ENCODE peak calls at places on chromosomes 11 and 22, in eight cellular contexts. S is AG04450; H is iris pigment epithelial cell; F is pancreas; K is GF-D8; I is HCEC 1CT; O is neuronal stem cell; Q is effector CD4-positive, alpha-beta T cell. X is an unnamed sample.

GRCh38 chr11:128330203-128330602 is 257.2 kb downstream of the ETS1 start:
- DNase-seq in S (no peak), H (no peak), F (no peak), K (no peak), I (no peak), O (no peak), Q (no peak), X (no peak)

GRCh38 chr11:118971646-118972045 is at the start of gene FOXR1:
- DNase-seq in S (no peak), H (no peak), F (no peak), K (no peak), I (no peak), O (no peak), Q (no peak), X (no peak)

GRCh38 chr11:1373536-1374214 is 16.1 kb upstream of the BRSK2 start:
- DNase-seq in S (no peak), H (peak; percentile 53), F (peak; percentile 43), K (no peak), I (peak; percentile 22), O (no peak), Q (peak; percentile 1), X (no peak)

GRCh38 chr11:112163875-112164521 is at the start of gene IL18:
- DNase-seq in S (no peak), H (peak; percentile 38), F (peak; percentile 62), K (peak; percentile 98), I (no peak), O (no peak), Q (no peak), X (peak; percentile 70)

GRCh38 chr11:61951484-61952135 is 1.5 kb downstream of the BEST1 start:
- DNase-seq in S (no peak), H (no peak), F (no peak), K (no peak), I (no peak), O (no peak), Q (no peak), X (no peak)

GRCh38 chr22:21702700-21703683 is 32.6 kb downstream of the YPEL1 start:
- DNase-seq in S (no peak), H (no peak), F (peak; percentile 70), K (no peak), I (no peak), O (no peak), Q (no peak), X (no peak)

GRCh38 chr22:37462983-37463382 is 23.2 kb downstream of the MFNG start:
- DNase-seq in S (no peak), H (peak; percentile 34), F (no peak), K (no peak), I (no peak), O (peak; percentile 57), Q (no peak), X (no peak)

GRCh38 chr11:111604392-111605009 is 2.3 kb downstream of the SIK2 start:
- DNase-seq in S (no peak), H (peak; percentile 43), F (no peak), K (peak; percentile 52), I (peak; percentile 57), O (peak; percentile 40), Q (no peak), X (no peak)

GRCh38 chr11:72350752-72351151 is 83.6 kb downstream of the CLPB start:
- DNase-seq in S (no peak), H (no peak), F (no peak), K (no peak), I (no peak), O (no peak), Q (no peak), X (no peak)

GRCh38 chr11:86592047-86592564 is 80.3 kb downstream of the ME3 start:
- DNase-seq in S (no peak), H (peak; percentile 77), F (no peak), K (no peak), I (peak; percentile 49), O (no peak), Q (no peak), X (no peak)

GRCh38 chr11:109522116-109522755 is 100.2 kb downstream of the C11orf87 start:
- DNase-seq in S (no peak), H (no peak), F (no peak), K (no peak), I (no peak), O (no peak), Q (no peak), X (no peak)

GRCh38 chr22:50674606-50675552 is 2.3 kb downstream of the SHANK3 start:
- DNase-seq in S (no peak), H (no peak), F (peak; percentile 86), K (no peak), I (no peak), O (peak; percentile 59), Q (no peak), X (no peak)

GRCh38 chr11:46710821-46711269 is 8.2 kb upstream of the F2 start:
- DNase-seq in S (peak; percentile 85), H (peak; percentile 96), F (no peak), K (no peak), I (peak; percentile 96), O (no peak), Q (no peak), X (peak; percentile 77)

GRCh38 chr11:12841946-12842630 is 167.0 kb upstream of the RASSF10 start:
- DNase-seq in S (no peak), H (peak; percentile 87), F (no peak), K (no peak), I (peak; percentile 69), O (no peak), Q (no peak), X (no peak)

GRCh38 chr11:130197386-130198035 is 37.9 kb downstream of the ST14 start:
- DNase-seq in S (no peak), H (no peak), F (peak; percentile 77), K (no peak), I (no peak), O (no peak), Q (no peak), X (no peak)

GRCh38 chr11:119101367-119101758 is 290 bp downstream of the DPAGT1 start:
- DNase-seq in S (no peak), H (no peak), F (no peak), K (peak; percentile 51), I (peak; percentile 39), O (no peak), Q (no peak), X (no peak)

GRCh38 chr11:99117603-99118002 is 96.9 kb downstream of the CNTN5 start:
- DNase-seq in S (no peak), H (no peak), F (no peak), K (no peak), I (no peak), O (no peak), Q (no peak), X (no peak)

GRCh38 chr11:72069787-72070251 is 10.5 kb downstream of the NUMA1 start:
- DNase-seq in S (peak; percentile 21), H (peak; percentile 86), F (peak; percentile 79), K (peak; percentile 59), I (peak; percentile 89), O (no peak), Q (no peak), X (peak; percentile 84)

GRCh38 chr11:10233581-10233980 is 60.4 kb downstream of the SBF2 start:
- DNase-seq in S (peak; percentile 61), H (peak; percentile 82), F (no peak), K (no peak), I (peak; percentile 84), O (no peak), Q (no peak), X (no peak)

GRCh38 chr22:45058622-45058912 is 48.8 kb upstream of the PHF21B start:
- DNase-seq in S (no peak), H (no peak), F (no peak), K (no peak), I (no peak), O (no peak), Q (no peak), X (no peak)

GRCh38 chr11:74321487-74322188 is 10.2 kb upstream of the P4HA3 start:
- DNase-seq in S (no peak), H (peak; percentile 62), F (no peak), K (no peak), I (peak; percentile 20), O (no peak), Q (no peak), X (no peak)

GRCh38 chr22:43823353-43823908 is 11.3 kb upstream of the EFCAB6 start:
- DNase-seq in S (no peak), H (no peak), F (peak; percentile 94), K (no peak), I (no peak), O (no peak), Q (no peak), X (peak; percentile 91)

GRCh38 chr22:35993048-35993714 is 35.4 kb downstream of the RBFOX2 start:
- DNase-seq in S (no peak), H (no peak), F (no peak), K (no peak), I (no peak), O (no peak), Q (no peak), X (no peak)